ENCODE peak calls at places on chromosomes 5 and 9, in seven cellular contexts. M, A, B, Q, W, L and T are unnamed samples.
A peak's percentile ranks its signal among the peaks of the same experiment; 100 is the strongest.

GRCh38 chr9:73080110-73080683 is 71.5 kb upstream of the ANXA1 start:
- DNase-seq in M (no peak), B (no peak), W (no peak), A (no peak), Q (no peak), L (no peak), T (no peak)

GRCh38 chr5:139657363-139658321 is 9.5 kb downstream of the CXXC5 start:
- DNase-seq in L (no peak), B (no peak), W (no peak), Q (no peak), A (peak; percentile 64), M (no peak), T (no peak)

GRCh38 chr9:22446950-22447606 is 454 bp downstream of the DMRTA1 start:
- DNase-seq in W (peak; percentile 26), L (peak; percentile 22), B (peak; percentile 33), M (no peak), A (peak; percentile 19), Q (peak; percentile 31), T (peak; percentile 44)

GRCh38 chr5:142506046-142506445 is 179.8 kb downstream of the FGF1 start:
- DNase-seq in L (no peak), M (no peak), Q (no peak), W (no peak), A (peak; percentile 54), B (peak; percentile 39), T (peak; percentile 53)

GRCh38 chr5:29516224-29516623 is 1677.3 kb upstream of the CDH6 start:
- DNase-seq in Q (no peak), L (no peak), W (no peak), M (no peak), A (no peak), B (no peak), T (no peak)

GRCh38 chr5:134132372-134133212 is 18.1 kb downstream of the TCF7 start:
- DNase-seq in M (no peak), W (peak; percentile 70), Q (no peak), L (no peak), A (no peak), B (no peak), T (no peak)

GRCh38 chr5:73418244-73418691 is 30.3 kb downstream of the FOXD1 start:
- DNase-seq in B (no peak), M (no peak), Q (no peak), L (no peak), W (no peak), A (no peak), T (no peak)

GRCh38 chr5:54905942-54906537 is 79.4 kb downstream of the ESM1 start:
- DNase-seq in L (peak; percentile 43), B (peak; percentile 87), M (peak; percentile 83), A (peak; percentile 75), Q (no peak), W (peak; percentile 58), T (peak; percentile 80)

GRCh38 chr5:154741415-154741814 is 13.8 kb upstream of the LARP1 start:
- DNase-seq in L (no peak), B (no peak), M (no peak), Q (no peak), W (no peak), A (no peak), T (no peak)

GRCh38 chr9:6153425-6153824 is 62.2 kb upstream of the IL33 start:
- DNase-seq in B (peak; percentile 59), L (no peak), A (peak; percentile 67), M (no peak), W (no peak), Q (no peak), T (peak; percentile 52)

GRCh38 chr5:147874910-147875367 is 3.6 kb upstream of the SCGB3A2 start:
- DNase-seq in W (no peak), B (no peak), Q (no peak), M (no peak), A (no peak), L (no peak), T (no peak)

GRCh38 chr9:24245988-24246387 is 299.7 kb downstream of the IZUMO3 start:
- DNase-seq in M (no peak), W (no peak), A (peak; percentile 23), Q (no peak), L (no peak), B (peak; percentile 21), T (peak; percentile 34)

GRCh38 chr5:97877578-97877977 is 694.5 kb upstream of the RIOK2 start:
- DNase-seq in L (no peak), Q (no peak), B (no peak), W (no peak), M (no peak), A (peak; percentile 6), T (no peak)